ENCODE peak calls at places on chromosomes 5 and 9, in nine cellular contexts. S is GM23338, X is vagina, N is HCT116, K is SK-N-SH, F is breast epithelium, U is HL-60, D is stomach, W is prostate gland. H is an unnamed sample.

GRCh38 chr9:116952434-116952805 is 265.3 kb downstream of the TRIM32 start:
- DNase-seq in D (no peak), F (no peak), S (no peak), W (no peak), K (no peak), N (no peak), U (no peak), X (no peak), H (no peak)

GRCh38 chr9:109728696-109729300 is 51.2 kb upstream of the PALM2AKAP2 start:
- DNase-seq in S (no peak), N (no peak), D (no peak), F (no peak), K (no peak), X (no peak), W (no peak), U (no peak), H (no peak)

GRCh38 chr5:151005975-151006576 is 14.3 kb upstream of the GPX3 start:
- DNase-seq in F (peak; percentile 62), N (no peak), K (no peak), U (no peak), W (peak; percentile 28), S (no peak), D (peak; percentile 61), X (no peak), H (peak; percentile 98)

GRCh38 chr5:135190345-135191083 is 156.5 kb upstream of the PITX1 start:
- DNase-seq in D (no peak), W (no peak), S (peak; percentile 50), X (no peak), U (no peak), K (no peak), F (no peak), N (no peak), H (no peak)

GRCh38 chr9:96206156-96206751 is 95.7 kb downstream of the HSD17B3 start:
- DNase-seq in K (no peak), N (no peak), F (no peak), D (no peak), U (no peak), X (no peak), S (no peak), W (no peak), H (no peak)

GRCh38 chr9:135085830-135086546 is 1.5 kb upstream of the OLFM1 start:
- DNase-seq in F (peak; percentile 81), S (peak; percentile 91), N (peak; percentile 54), U (no peak), D (peak; percentile 86), W (peak; percentile 84), X (no peak), K (peak; percentile 92), H (peak; percentile 89)

GRCh38 chr9:114025760-114026159 is 52.3 kb downstream of the AMBP start:
- DNase-seq in K (no peak), D (no peak), X (peak; percentile 40), W (no peak), U (no peak), N (no peak), F (no peak), S (no peak), H (no peak)

GRCh38 chr5:6584727-6585126 is 48.1 kb downstream of the NSUN2 start:
- DNase-seq in U (no peak), D (no peak), X (peak; percentile 46), N (no peak), K (peak; percentile 48), S (no peak), F (no peak), W (no peak), H (no peak)

GRCh38 chr9:88460583-88461332 is 72.5 kb downstream of the SPIN1 start:
- DNase-seq in X (no peak), S (peak; percentile 30), U (no peak), K (no peak), N (no peak), D (no peak), F (no peak), W (no peak), H (no peak)

GRCh38 chr9:77663754-77664153 is 15.6 kb upstream of the GNA14 start:
- DNase-seq in X (no peak), K (peak; percentile 44), U (no peak), F (no peak), D (peak; percentile 60), W (peak; percentile 81), S (no peak), N (no peak), H (no peak)

GRCh38 chr5:82290908-82291307 is 12.8 kb upstream of the RPS23 start:
- DNase-seq in N (no peak), X (no peak), S (no peak), F (no peak), D (no peak), W (no peak), U (no peak), K (no peak), H (no peak)

GRCh38 chr5:125829349-125829748 is 593.9 kb upstream of the GRAMD2B start:
- DNase-seq in X (no peak), W (no peak), F (no peak), N (no peak), K (no peak), D (no peak), S (no peak), U (no peak), H (no peak)

GRCh38 chr9:106649664-106650063 is 213.3 kb upstream of the ZNF462 start:
- DNase-seq in K (no peak), N (no peak), D (no peak), S (no peak), X (no peak), F (no peak), W (no peak), U (no peak), H (no peak)

GRCh38 chr9:106657951-106658350 is 205.0 kb upstream of the ZNF462 start:
- DNase-seq in K (no peak), W (no peak), F (no peak), N (no peak), S (no peak), D (no peak), U (no peak), X (no peak), H (no peak)

GRCh38 chr9:106655966-106656365 is 207.0 kb upstream of the ZNF462 start:
- DNase-seq in K (no peak), N (no peak), D (no peak), U (no peak), W (no peak), F (no peak), X (no peak), S (no peak), H (no peak)

GRCh38 chr9:106648799-106649198 is 214.2 kb upstream of the ZNF462 start:
- DNase-seq in S (peak; percentile 43), D (no peak), U (no peak), X (no peak), K (no peak), W (no peak), N (peak; percentile 6), F (no peak), H (no peak)

GRCh38 chr9:106653111-106653697 is 209.8 kb upstream of the ZNF462 start:
- DNase-seq in F (no peak), U (no peak), D (no peak), S (no peak), W (no peak), K (no peak), N (no peak), X (no peak), H (no peak)
- H3K4me3 ChIP-seq in F (no peak overlapping the region), U (no peak overlapping the region), D (no peak overlapping the region), S (no peak overlapping the region), W (no peak overlapping the region), K (no peak overlapping the region), N (no peak overlapping the region), X (no peak overlapping the region), H (no peak overlapping the region)

GRCh38 chr9:129235041-129235930 is 57.2 kb upstream of the IER5L start:
- DNase-seq in D (no peak), K (no peak), W (no peak), F (no peak), S (no peak), U (no peak), X (no peak), N (no peak), H (no peak)

GRCh38 chr9:129237195-129237611 is 59.1 kb upstream of the IER5L start:
- DNase-seq in S (peak; percentile 44), W (no peak), N (no peak), D (no peak), K (no peak), U (no peak), F (no peak), X (no peak), H (no peak)

GRCh38 chr9:129234491-129234890 is 56.4 kb upstream of the IER5L start:
- DNase-seq in X (no peak), W (no peak), S (no peak), D (no peak), N (no peak), F (no peak), K (no peak), U (no peak), H (no peak)

GRCh38 chr9:129236441-129237145 is 58.5 kb upstream of the IER5L start:
- DNase-seq in X (no peak), U (no peak), W (no peak), S (no peak), N (no peak), K (no peak), F (no peak), D (no peak), H (no peak)

DNA sequence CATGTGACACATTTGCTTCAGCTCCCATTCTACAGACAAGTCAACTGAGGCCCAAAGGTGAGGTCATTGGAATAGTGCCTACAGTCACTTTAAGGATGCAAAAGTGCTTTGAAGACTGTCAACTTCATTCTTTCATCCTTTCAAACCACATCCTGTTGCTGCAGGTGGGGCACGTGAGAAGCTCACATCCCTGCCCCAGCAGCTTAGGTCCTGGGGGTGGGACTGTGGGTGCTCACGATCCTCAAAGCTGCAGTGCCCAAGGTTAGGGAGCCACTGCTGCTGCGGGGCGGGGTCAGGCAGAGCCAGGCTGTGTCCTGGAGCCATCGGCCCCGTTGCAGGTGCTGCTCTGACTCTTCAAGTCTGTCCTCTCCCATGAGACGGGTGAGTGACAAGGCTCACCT is 57.9 kb upstream of the IER5L start:
- DNase-seq in F (no peak), W (no peak), S (no peak), D (no peak), U (no peak), X (no peak), K (no peak), N (no peak), H (no peak)
- TF ChIP-seq POLR2AphosphoS5 in F (no peak), W (no peak), S (no peak), D (no peak), U (no peak), X (no peak), K (no peak), N (no peak), H (no peak)

DNA sequence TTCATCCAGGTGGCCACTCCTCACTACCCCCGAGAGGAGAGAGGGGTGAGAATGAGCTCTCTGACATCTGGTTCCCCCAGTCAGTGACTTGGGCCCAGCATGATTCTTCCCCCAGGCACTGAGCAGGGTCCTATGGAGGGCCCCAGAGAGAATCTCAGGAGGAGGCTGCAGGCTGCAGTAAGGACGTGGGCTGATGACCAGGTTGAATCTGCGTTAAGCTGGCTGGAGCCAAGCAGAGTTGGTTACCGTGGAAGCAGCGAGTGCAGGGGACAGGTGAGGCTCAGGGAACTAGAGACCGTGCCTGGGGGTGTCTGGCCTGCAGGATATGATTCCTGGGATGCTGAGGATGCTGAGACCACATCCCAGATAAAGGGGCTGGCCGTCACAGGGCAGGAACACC is 314.3 kb upstream of the IRX1 start:
- DNase-seq in X (no peak), U (no peak), S (no peak), N (no peak), F (no peak), W (no peak), K (no peak), D (no peak), H (no peak)
- H3K27me3 ChIP-seq in X (no peaks in the 10 kb centered on the region), U (no peaks in the 10 kb centered on the region), S (no peaks in the 10 kb centered on the region), N (no peaks in the 10 kb centered on the region), F (no peaks in the 10 kb centered on the region), W (no peaks in the 10 kb centered on the region), K (peaks cover 11% of the 10 kb centered on the region), D (no peaks in the 10 kb centered on the region), H (peaks cover 6% of the 10 kb centered on the region)

GRCh38 chr5:134070648-134070978 is 43.9 kb upstream of the TCF7 start:
- DNase-seq in X (no peak), N (no peak), S (no peak), W (no peak), K (no peak), F (no peak), D (no peak), U (no peak), H (no peak)
- H3K4me3 ChIP-seq in X (peak overlapping the region; percentile 33), N (no peak overlapping the region), S (peak overlapping the region; percentile 81), W (peak overlapping the region; percentile 17), K (no peak overlapping the region), F (no peak overlapping the region), D (peak overlapping the region; percentile 40), U (no peak overlapping the region), H (no peak overlapping the region)